ENCODE peak calls at places on chromosomes 5 and 9, in five cellular contexts. One of them, this sample, is unnamed.

GRCh38 chr5:173730610-173731302 is 114.3 kb upstream of the BOD1 start:
- DNase-seq in SK-N-SH: no peak
- DNase-seq in GM12878: no peak
- DNase-seq in HepG2: no peak
- DNase-seq in K562: no peak
- DNase-seq in this sample: no peak

GRCh38 chr9:94922691-94923107 is 196.2 kb downstream of the AOPEP start:
- DNase-seq in GM12878: no peak
- DNase-seq in SK-N-SH: no peak
- DNase-seq in K562: no peak
- DNase-seq in HepG2: peak
- DNase-seq in this sample: peak

GRCh38 chr5:112846556-112846955 is 14.5 kb upstream of the SRP19 start:
- DNase-seq in GM12878: no peak
- DNase-seq in HepG2: no peak
- DNase-seq in K562: no peak
- DNase-seq in SK-N-SH: no peak
- DNase-seq in this sample: no peak

GRCh38 chr5:149445739-149446369 is 66.8 kb upstream of the IL17B start:
- DNase-seq in HepG2: peak
- DNase-seq in SK-N-SH: no peak
- DNase-seq in GM12878: no peak
- DNase-seq in K562: peak
- DNase-seq in this sample: no peak

GRCh38 chr9:22354699-22355384 is 91.8 kb upstream of the DMRTA1 start:
- DNase-seq in K562: no peak
- DNase-seq in SK-N-SH: no peak
- DNase-seq in HepG2: no peak
- DNase-seq in GM12878: no peak
- DNase-seq in this sample: no peak

GRCh38 chr5:111830333-111830732 is 73.3 kb upstream of the NREP start:
- DNase-seq in K562: no peak
- DNase-seq in GM12878: no peak
- DNase-seq in HepG2: no peak
- DNase-seq in SK-N-SH: no peak
- DNase-seq in this sample: no peak

GRCh38 chr9:133948138-133948537 is 44.0 kb downstream of the VAV2 start:
- DNase-seq in GM12878: no peak
- DNase-seq in HepG2: no peak
- DNase-seq in SK-N-SH: no peak
- DNase-seq in K562: no peak
- DNase-seq in this sample: no peak

GRCh38 chr9:127926961-127927456 is 3.6 kb downstream of the PIP5KL1 start:
- DNase-seq in K562: no peak
- DNase-seq in GM12878: no peak
- DNase-seq in SK-N-SH: no peak
- DNase-seq in HepG2: no peak
- DNase-seq in this sample: no peak

GRCh38 chr5:40791715-40792139 is 6.4 kb downstream of the PRKAA1 start:
- DNase-seq in SK-N-SH: no peak
- DNase-seq in K562: peak
- DNase-seq in GM12878: no peak
- DNase-seq in HepG2: peak
- DNase-seq in this sample: no peak

GRCh38 chr5:14204785-14205321 is 61.7 kb downstream of the TRIO start:
- DNase-seq in GM12878: no peak
- DNase-seq in SK-N-SH: no peak
- DNase-seq in K562: no peak
- DNase-seq in HepG2: peak
- DNase-seq in this sample: peak

GRCh38 chr5:168114444-168115017 is 176.9 kb upstream of the WWC1 start:
- DNase-seq in SK-N-SH: peak
- DNase-seq in GM12878: no peak
- DNase-seq in K562: peak
- DNase-seq in HepG2: peak
- DNase-seq in this sample: peak

GRCh38 chr5:90542827-90543519 is 13.6 kb upstream of the LYSMD3 start:
- DNase-seq in GM12878: no peak
- DNase-seq in SK-N-SH: no peak
- DNase-seq in HepG2: no peak
- DNase-seq in K562: no peak
- DNase-seq in this sample: no peak

GRCh38 chr5:63053019-63053638 is 474.5 kb downstream of the LRRC70 start:
- DNase-seq in GM12878: no peak
- DNase-seq in K562: no peak
- DNase-seq in SK-N-SH: no peak
- DNase-seq in HepG2: no peak
- DNase-seq in this sample: no peak

GRCh38 chr9:124257070-124257864 is 482 bp upstream of the NEK6 start:
- DNase-seq in K562: no peak
- DNase-seq in GM12878: no peak
- DNase-seq in SK-N-SH: no peak
- DNase-seq in HepG2: no peak
- DNase-seq in this sample: no peak

GRCh38 chr9:124257865-124258764 is at the start of gene NEK6:
- DNase-seq in K562: peak
- DNase-seq in GM12878: no peak
- DNase-seq in HepG2: no peak
- DNase-seq in SK-N-SH: peak
- DNase-seq in this sample: no peak

GRCh38 chr9:124258765-124259272 is 1.1 kb downstream of the NEK6 start:
- DNase-seq in SK-N-SH: no peak
- DNase-seq in GM12878: no peak
- DNase-seq in K562: peak
- DNase-seq in HepG2: peak
- DNase-seq in this sample: no peak

GRCh38 chr9:124255222-124255621 is 2.5 kb upstream of the NEK6 start:
- DNase-seq in HepG2: no peak
- DNase-seq in SK-N-SH: no peak
- DNase-seq in K562: no peak
- DNase-seq in GM12878: no peak
- DNase-seq in this sample: no peak

DNA sequence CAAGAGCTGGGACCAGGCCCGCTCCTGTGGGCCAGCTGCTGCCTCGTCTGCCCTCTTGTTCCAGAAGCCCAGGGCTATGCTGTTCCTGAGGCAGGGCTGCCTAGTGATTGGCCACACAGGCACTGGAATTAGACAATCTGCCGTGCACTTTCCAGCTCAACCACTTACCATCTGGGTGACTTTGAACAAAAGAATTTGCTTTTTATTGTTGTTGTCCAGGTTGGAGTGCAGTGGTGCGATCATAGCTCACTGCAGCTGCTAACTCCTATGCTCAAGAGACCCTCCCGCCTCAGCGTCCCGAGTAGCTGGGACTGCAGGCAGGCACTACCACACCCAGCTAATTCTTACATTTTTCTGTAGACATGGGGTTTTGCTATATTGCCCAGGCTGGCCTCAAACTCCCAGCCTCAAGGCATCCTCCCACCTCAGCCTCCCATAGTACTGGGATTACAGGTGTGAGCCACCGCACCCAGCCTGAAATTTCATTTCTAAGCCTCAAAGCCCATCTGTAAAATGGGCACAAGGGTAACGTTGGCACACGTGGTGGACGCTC is 1.2 kb upstream of the NEK6 start:
- DNase-seq in SK-N-SH: no peak
- DNase-seq in GM12878: no peak
- DNase-seq in K562: no peak
- DNase-seq in HepG2: peak
- DNase-seq in this sample: no peak
- TF ChIP-seq REST in SK-N-SH: no peak
- TF ChIP-seq REST in GM12878: no peak
- TF ChIP-seq REST in K562: no peak
- TF ChIP-seq REST in HepG2: no peak
- TF ChIP-seq REST in this sample: no peak

GRCh38 chr9:120310035-120310434 is 269.9 kb downstream of the CDK5RAP2 start:
- DNase-seq in HepG2: no peak
- DNase-seq in K562: no peak
- DNase-seq in SK-N-SH: peak
- DNase-seq in GM12878: no peak
- DNase-seq in this sample: no peak

GRCh38 chr9:120306561-120306960 is 273.4 kb downstream of the CDK5RAP2 start:
- DNase-seq in K562: no peak
- DNase-seq in HepG2: no peak
- DNase-seq in SK-N-SH: no peak
- DNase-seq in GM12878: no peak
- DNase-seq in this sample: no peak

GRCh38 chr9:120306088-120306487 is 273.9 kb downstream of the CDK5RAP2 start:
- DNase-seq in K562: no peak
- DNase-seq in SK-N-SH: no peak
- DNase-seq in HepG2: no peak
- DNase-seq in GM12878: no peak
- DNase-seq in this sample: no peak

GRCh38 chr9:120308495-120308894 is 271.5 kb downstream of the CDK5RAP2 start:
- DNase-seq in GM12878: no peak
- DNase-seq in K562: no peak
- DNase-seq in SK-N-SH: no peak
- DNase-seq in HepG2: no peak
- DNase-seq in this sample: no peak

GRCh38 chr9:120307599-120307998 is 272.4 kb downstream of the CDK5RAP2 start:
- DNase-seq in HepG2: no peak
- DNase-seq in K562: no peak
- DNase-seq in GM12878: no peak
- DNase-seq in SK-N-SH: no peak
- DNase-seq in this sample: no peak
- TF ChIP-seq GABPA in HepG2: no peak
- TF ChIP-seq GABPA in K562: no peak
- TF ChIP-seq GABPA in GM12878: no peak
- TF ChIP-seq GABPA in SK-N-SH: no peak
- TF ChIP-seq GABPA in this sample: no peak

GRCh38 chr5:179061025-179061424 is 852 bp downstream of the ZNF354C start:
- DNase-seq in GM12878: no peak
- DNase-seq in SK-N-SH: no peak
- DNase-seq in K562: no peak
- DNase-seq in HepG2: no peak
- DNase-seq in this sample: no peak

GRCh38 chr5:179054876-179055275 is 5.3 kb upstream of the ZNF354C start:
- DNase-seq in K562: no peak
- DNase-seq in GM12878: no peak
- DNase-seq in SK-N-SH: no peak
- DNase-seq in HepG2: no peak
- DNase-seq in this sample: no peak

GRCh38 chr5:179055436-179055835 is 4.7 kb upstream of the ZNF354C start:
- DNase-seq in SK-N-SH: no peak
- DNase-seq in HepG2: no peak
- DNase-seq in K562: no peak
- DNase-seq in GM12878: no peak
- DNase-seq in this sample: no peak

GRCh38 chr5:179065703-179066102 is 5.5 kb downstream of the ZNF354C start:
- DNase-seq in HepG2: no peak
- DNase-seq in K562: no peak
- DNase-seq in SK-N-SH: no peak
- DNase-seq in GM12878: no peak
- DNase-seq in this sample: no peak

DNA sequence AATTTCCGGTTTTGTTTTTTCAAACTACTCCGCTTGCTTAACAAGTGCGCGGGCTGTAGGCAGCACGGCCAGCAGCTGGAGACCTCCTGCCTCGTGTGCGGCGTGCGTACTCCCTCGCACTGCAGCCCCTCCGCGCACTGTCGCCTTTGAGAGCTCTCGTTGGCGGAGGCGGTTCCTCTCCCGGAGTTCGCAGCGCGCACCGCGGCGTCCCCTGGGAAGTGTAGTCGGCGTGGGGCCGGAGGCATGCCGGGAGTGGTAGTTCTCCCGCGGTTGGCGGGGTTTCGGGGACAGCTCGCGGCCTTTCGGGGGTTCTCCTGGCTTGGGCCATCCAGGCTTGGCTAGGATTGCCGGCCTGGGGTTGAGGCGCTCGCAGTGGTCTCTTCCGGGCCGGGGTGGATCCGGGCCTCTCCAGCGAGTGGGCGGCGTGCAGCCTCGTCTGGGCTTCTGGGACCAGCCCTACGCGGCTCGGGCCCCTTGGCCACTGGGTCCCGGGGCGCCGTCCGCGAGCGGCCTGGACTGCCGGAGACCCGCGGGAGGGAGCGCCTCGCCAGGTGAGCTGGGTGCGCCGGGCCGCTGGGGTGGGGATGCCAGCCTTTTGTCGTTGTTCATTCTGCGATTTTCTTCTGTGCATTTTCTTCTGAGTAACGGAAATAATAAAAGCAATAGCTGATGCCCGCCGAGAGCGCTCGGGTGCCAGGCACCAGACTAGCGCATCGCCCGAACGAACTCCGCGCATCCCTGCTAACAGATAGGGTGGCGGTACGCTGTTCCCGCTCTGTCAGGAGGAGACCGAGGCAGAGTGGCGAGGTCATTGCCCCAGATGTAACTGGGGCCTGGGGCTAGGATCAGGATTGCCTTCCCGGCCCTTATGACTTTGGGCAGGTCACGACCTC is at the start of gene ZNF354C:
- DNase-seq in HepG2: no peak
- DNase-seq in SK-N-SH: peak
- DNase-seq in GM12878: no peak
- DNase-seq in K562: no peak
- DNase-seq in this sample: peak
- TF ChIP-seq POLR2AphosphoS5 in HepG2: no peak
- TF ChIP-seq POLR2AphosphoS5 in SK-N-SH: peak
- TF ChIP-seq POLR2AphosphoS5 in GM12878: no peak
- TF ChIP-seq POLR2AphosphoS5 in K562: no peak
- TF ChIP-seq POLR2AphosphoS5 in this sample: peak

GRCh38 chr9:126853667-126854066 is 6.8 kb upstream of the ZBTB34 start:
- DNase-seq in K562: no peak
- DNase-seq in GM12878: no peak
- DNase-seq in HepG2: no peak
- DNase-seq in SK-N-SH: no peak
- DNase-seq in this sample: no peak
- TF ChIP-seq REST in K562: no peak
- TF ChIP-seq REST in GM12878: no peak
- TF ChIP-seq REST in HepG2: no peak
- TF ChIP-seq REST in SK-N-SH: no peak
- TF ChIP-seq REST in this sample: no peak

GRCh38 chr5:78568212-78568611 is 80.4 kb downstream of the LHFPL2 start:
- DNase-seq in SK-N-SH: no peak
- DNase-seq in HepG2: no peak
- DNase-seq in K562: no peak
- DNase-seq in GM12878: no peak
- DNase-seq in this sample: no peak
- TF ChIP-seq GABPA in SK-N-SH: no peak
- TF ChIP-seq GABPA in HepG2: no peak
- TF ChIP-seq GABPA in K562: no peak
- TF ChIP-seq GABPA in GM12878: no peak
- TF ChIP-seq GABPA in this sample: no peak

GRCh38 chr5:33409435-33410146 is 31.2 kb upstream of the TARS1 start:
- DNase-seq in SK-N-SH: peak
- DNase-seq in GM12878: no peak
- DNase-seq in HepG2: peak
- DNase-seq in K562: no peak
- DNase-seq in this sample: no peak
- TF ChIP-seq POLR2AphosphoS5 in SK-N-SH: peak
- TF ChIP-seq POLR2AphosphoS5 in GM12878: no peak
- TF ChIP-seq POLR2AphosphoS5 in HepG2: no peak
- TF ChIP-seq POLR2AphosphoS5 in K562: no peak
- TF ChIP-seq POLR2AphosphoS5 in this sample: no peak